ENCODE peak calls at places on chromosome 13, in nine cellular contexts. J is heart right ventricle; D is AG10803; I is CD8-positive, alpha-beta memory T cell; P is heart left ventricle; L is aorta; Y is HFF-Myc; G is fibroblast of mammary gland; W is fibroblast of the aortic adventitia. S is an unnamed sample.

GRCh38 chr13:40233731-40234195 is 432.7 kb downstream of the FOXO1 start:
- DNase-seq in D (no peak), P (no peak), Y (no peak), G (no peak), W (no peak), J (peak; percentile 45), I (no peak), L (no peak), S (no peak)

GRCh38 chr13:20065516-20065915 is 95.3 kb downstream of the GJA3 start:
- DNase-seq in Y (no peak), J (no peak), G (no peak), L (no peak), I (no peak), D (no peak), P (no peak), W (no peak), S (no peak)

GRCh38 chr13:74771964-74772363 is 637.8 kb upstream of the KLF12 start:
- DNase-seq in G (peak; percentile 90), D (peak; percentile 89), P (no peak), Y (no peak), W (peak; percentile 83), I (no peak), J (no peak), L (no peak), S (no peak)

GRCh38 chr13:59861676-59862075 is 302.1 kb downstream of the DIAPH3 start:
- DNase-seq in D (no peak), G (no peak), L (no peak), J (no peak), I (no peak), P (no peak), W (no peak), Y (no peak), S (no peak)

GRCh38 chr13:38042771-38043170 is 173.2 kb upstream of the TRPC4 start:
- DNase-seq in I (no peak), L (no peak), G (peak; percentile 1), D (peak; percentile 39), J (no peak), W (peak; percentile 5), Y (no peak), P (no peak), S (no peak)

GRCh38 chr13:51585696-51586095 is 1.4 kb downstream of the WDFY2 start:
- DNase-seq in J (no peak), L (no peak), P (no peak), W (peak; percentile 45), G (peak; percentile 80), D (peak; percentile 52), I (no peak), Y (no peak), S (no peak)

GRCh38 chr13:20431080-20431479 is 94.6 kb downstream of the CRYL1 start:
- DNase-seq in G (no peak), W (no peak), J (no peak), P (no peak), I (no peak), Y (no peak), L (no peak), D (no peak), S (no peak)

GRCh38 chr13:97431365-97431764 is 2.6 kb upstream of the RAP2A start:
- DNase-seq in D (no peak), I (no peak), W (no peak), Y (no peak), J (no peak), G (no peak), P (no peak), L (no peak), S (no peak)

GRCh38 chr13:26847281-26847680 is 86.7 kb upstream of the GPR12 start:
- DNase-seq in L (no peak), P (no peak), Y (no peak), G (no peak), D (no peak), I (no peak), J (no peak), W (no peak), S (peak; percentile 72)

GRCh38 chr13:79463604-79464003 is 17.4 kb upstream of the NDFIP2 start:
- DNase-seq in W (no peak), I (no peak), D (no peak), Y (no peak), G (no peak), L (no peak), J (no peak), P (no peak), S (no peak)

GRCh38 chr13:112956516-112957294 is 12.3 kb upstream of the MCF2L start:
- DNase-seq in W (peak; percentile 14), J (no peak), I (no peak), D (no peak), P (peak; percentile 19), L (no peak), Y (no peak), G (no peak), S (peak; percentile 90)

GRCh38 chr13:21033224-21033855 is 28.0 kb downstream of the LATS2 start:
- DNase-seq in L (no peak), Y (no peak), W (peak; percentile 58), G (peak; percentile 77), I (no peak), J (peak; percentile 38), D (peak; percentile 64), P (no peak), S (no peak)

GRCh38 chr13:91132786-91133185 is 214.7 kb upstream of the MIR17HG start:
- DNase-seq in I (no peak), P (no peak), G (no peak), J (peak; percentile 23), W (peak; percentile 5), L (peak; percentile 71), D (no peak), Y (no peak), S (no peak)

GRCh38 chr13:32261567-32261966 is 53.6 kb downstream of the ZAR1L start:
- DNase-seq in P (peak; percentile 76), W (peak; percentile 91), G (peak; percentile 94), Y (peak; percentile 63), J (peak; percentile 91), L (peak; percentile 83), D (peak; percentile 48), I (no peak), S (no peak)

GRCh38 chr13:50401721-50402510 is 386.7 kb downstream of the KCNRG start:
- DNase-seq in W (peak; percentile 91), I (no peak), L (no peak), Y (no peak), P (no peak), D (peak; percentile 53), J (no peak), G (peak; percentile 81), S (no peak)
- H3K4me3 ChIP-seq in W (no peak overlapping the region), I (no peak overlapping the region), L (no peak overlapping the region), Y (no peak overlapping the region), P (no peak overlapping the region), D (no peak overlapping the region), J (no peak overlapping the region), G (no peak overlapping the region), S (no peak overlapping the region)

DNA sequence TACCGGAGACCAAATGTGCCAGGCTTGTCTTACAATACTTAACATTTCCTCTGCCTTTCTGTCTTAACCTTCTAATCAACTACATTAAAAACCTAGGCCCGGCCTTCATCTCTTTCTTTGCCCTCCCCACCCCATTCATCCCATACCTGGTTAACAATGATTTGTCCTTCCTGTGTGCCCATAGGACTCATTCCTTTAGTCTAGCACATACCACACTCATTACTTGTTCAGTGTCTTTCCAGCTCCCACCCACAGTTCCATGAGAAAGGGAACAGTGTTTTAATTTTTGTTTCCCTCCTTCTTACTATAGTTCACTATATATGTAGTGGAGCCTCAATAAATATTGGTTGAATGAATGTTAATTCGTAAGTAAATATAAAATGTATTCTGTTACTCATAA is 2.4 kb downstream of the CLN5 start:
- DNase-seq in I (no peak), Y (no peak), G (no peak), P (no peak), L (no peak), D (no peak), W (no peak), J (no peak), S (no peak)
- H3K4me3 ChIP-seq in I (no peak overlapping the region), Y (no peak overlapping the region), G (no peak overlapping the region), P (no peak overlapping the region), L (no peak overlapping the region), D (no peak overlapping the region), W (no peak overlapping the region), J (no peak overlapping the region), S (no peak overlapping the region)

DNA sequence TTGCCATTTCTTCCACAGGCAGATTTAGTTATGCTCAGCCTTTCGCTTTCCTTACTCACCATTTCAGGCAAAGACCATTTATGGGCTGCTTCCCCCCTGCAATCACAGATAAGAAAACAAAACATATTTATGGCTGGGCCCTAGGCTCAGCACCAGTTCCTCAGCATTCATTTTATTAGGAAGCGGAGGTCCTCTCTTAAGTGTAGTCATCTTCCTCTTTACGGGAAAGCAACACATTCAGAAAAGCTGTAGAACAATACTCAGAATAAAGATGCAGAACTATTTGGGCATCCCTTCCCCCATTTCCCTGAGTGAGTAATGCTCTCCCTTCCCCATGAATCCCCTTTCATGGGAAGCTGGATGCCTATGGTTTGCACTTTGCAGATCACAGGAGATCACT is 27.9 kb downstream of the FLT1 start:
- DNase-seq in G (no peak), W (no peak), D (no peak), I (no peak), J (no peak), L (no peak), P (no peak), Y (no peak), S (no peak)
- H3K4me3 ChIP-seq in G (no peak overlapping the region), W (no peak overlapping the region), D (no peak overlapping the region), I (no peak overlapping the region), J (no peak overlapping the region), L (no peak overlapping the region), P (no peak overlapping the region), Y (no peak overlapping the region), S (no peak overlapping the region)

GRCh38 chr13:100280681-100281080 is 191.8 kb downstream of the PCCA start:
- DNase-seq in W (no peak), L (no peak), I (no peak), D (peak; percentile 9), Y (no peak), J (no peak), G (peak; percentile 47), P (no peak), S (no peak)
- H3K4me3 ChIP-seq in W (no peak overlapping the region), L (no peak overlapping the region), I (no peak overlapping the region), D (no peak overlapping the region), Y (no peak overlapping the region), J (no peak overlapping the region), G (no peak overlapping the region), P (no peak overlapping the region), S (no peak overlapping the region)

GRCh38 chr13:83881917-83882625 is at the start of gene SLITRK1:
- DNase-seq in L (peak; percentile 60), D (peak; percentile 52), Y (peak; percentile 4), W (peak; percentile 63), I (peak; percentile 2), P (no peak), G (peak; percentile 59), J (peak; percentile 29), S (peak; percentile 59)

GRCh38 chr13:83880275-83881027 is 1.8 kb downstream of the SLITRK1 start:
- DNase-seq in D (no peak), I (no peak), G (no peak), J (no peak), Y (no peak), P (no peak), W (no peak), L (no peak), S (no peak)

GRCh38 chr13:83882626-83882959 is 319 bp upstream of the SLITRK1 start:
- DNase-seq in W (no peak), D (no peak), P (no peak), J (no peak), L (no peak), I (no peak), G (no peak), Y (no peak), S (no peak)

GRCh38 chr13:83879431-83880171 is 2.7 kb downstream of the SLITRK1 start:
- DNase-seq in D (peak; percentile 6), P (no peak), Y (no peak), W (no peak), J (no peak), G (peak; percentile 15), L (no peak), I (no peak), S (peak; percentile 16)

GRCh38 chr13:83881031-83881727 is 1.1 kb downstream of the SLITRK1 start:
- DNase-seq in W (no peak), J (no peak), I (no peak), Y (no peak), D (no peak), L (no peak), G (no peak), P (no peak), S (no peak)
- H3K4me3 ChIP-seq in W (peak overlapping the region; percentile 22), J (no peak overlapping the region), I (no peak overlapping the region), Y (no peak overlapping the region), D (peak overlapping the region; percentile 47), L (no peak overlapping the region), G (no peak overlapping the region), P (no peak overlapping the region), S (peak overlapping the region; percentile 49)

S was measured in H7.